ENCODE peak calls at places on chromosomes 4 and X, in five cellular contexts. D, O, J, K and B are unnamed samples.

GRCh38 chrX:124023838-124024238 is 62.3 kb downstream of the STAG2 start:
- DNase-seq in D (no peak), J (no peak), O (no peak), K (no peak), B (no peak)

GRCh38 chr4:39565925-39566630 is 38.8 kb upstream of the UGDH start:
- DNase-seq in K (no peak), O (peak; percentile 27), D (no peak), J (no peak), B (peak; percentile 54)

GRCh38 chr4:72449705-72450104 is 119.3 kb downstream of the ADAMTS3 start:
- DNase-seq in J (no peak), K (no peak), D (no peak), O (no peak), B (no peak)

GRCh38 chr4:4950891-4951290 is 68.4 kb downstream of the CYTL1 start:
- DNase-seq in D (no peak), O (no peak), J (no peak), K (no peak), B (no peak)

GRCh38 chrX:24870143-24870542 is 145.6 kb downstream of the ARX start:
- DNase-seq in J (no peak), O (no peak), K (no peak), D (no peak), B (no peak)

GRCh38 chr4:44438687-44439086 is 9.9 kb downstream of the KCTD8 start:
- DNase-seq in J (no peak), D (no peak), O (no peak), K (no peak), B (no peak)

GRCh38 chr4:88091378-88091777 is 67.1 kb downstream of the ABCG2 start:
- DNase-seq in K (no peak), J (no peak), O (no peak), D (no peak), B (no peak)

GRCh38 chr4:39544580-39545315 is 17.5 kb upstream of the UGDH start:
- DNase-seq in J (no peak), K (no peak), D (no peak), O (no peak), B (no peak)

GRCh38 chrX:22237479-22237878 is 35.2 kb upstream of the CBLL2 start:
- DNase-seq in K (no peak), O (no peak), J (no peak), D (no peak), B (no peak)

GRCh38 chr4:173057906-173058305 is 110.7 kb upstream of the GALNT7 start:
- DNase-seq in J (no peak), K (no peak), O (no peak), D (peak; percentile 82), B (no peak)

GRCh38 chr4:40367451-40367850 is 32.3 kb downstream of the CHRNA9 start:
- DNase-seq in O (no peak), D (no peak), J (no peak), K (no peak), B (no peak)

GRCh38 chrX:97131886-97132285 is 248.2 kb downstream of the RPA4 start:
- DNase-seq in D (no peak), O (no peak), J (no peak), K (no peak), B (no peak)

GRCh38 chrX:73214366-73215094 is at the start of gene NAP1L2:
- DNase-seq in K (peak; percentile 18), D (peak; percentile 0), O (no peak), J (no peak), B (no peak)

GRCh38 chr4:151434183-151434860 is 25.3 kb downstream of the FHIP1A start:
- DNase-seq in J (no peak), D (no peak), O (no peak), K (no peak), B (no peak)

GRCh38 chrX:86171366-86171765 is 23.1 kb downstream of the DACH2 start:
- DNase-seq in J (no peak), D (peak; percentile 0), O (no peak), K (no peak), B (no peak)

GRCh38 chrX:112233164-112233563 is 150.6 kb upstream of the TRPC5 start:
- DNase-seq in D (no peak), K (no peak), J (no peak), O (no peak), B (no peak)

GRCh38 chr4:153409412-153409811 is 56.7 kb upstream of the TMEM131L start:
- DNase-seq in J (no peak), O (no peak), K (no peak), D (no peak), B (no peak)

GRCh38 chrX:38799995-38800394 is 1.3 kb upstream of the MID1IP1 start:
- DNase-seq in D (no peak), O (no peak), K (no peak), J (no peak), B (no peak)

GRCh38 chr4:176277162-176277904 is 8.3 kb upstream of the ASB5 start:
- DNase-seq in J (peak; percentile 39), O (no peak), K (peak; percentile 30), D (peak; percentile 56), B (no peak)

GRCh38 chr4:41323706-41324105 is 67.0 kb downstream of the UCHL1 start:
- DNase-seq in O (no peak), K (no peak), J (no peak), D (no peak), B (no peak)

GRCh38 chr4:23333556-23333945 is 556.3 kb downstream of the PPARGC1A start:
- DNase-seq in J (no peak), D (no peak), K (no peak), O (no peak), B (peak; percentile 49)

GRCh38 chr4:105291920-105292319 is 145.2 kb downstream of the TET2 start:
- DNase-seq in O (no peak), D (no peak), K (no peak), J (no peak), B (no peak)

GRCh38 chr4:140090215-140090731 is 63.7 kb downstream of the MAML3 start:
- DNase-seq in J (no peak), K (no peak), O (no peak), D (no peak), B (no peak)

GRCh38 chr4:141047228-141047884 is 85.9 kb downstream of the RNF150 start:
- DNase-seq in O (no peak), D (no peak), K (no peak), J (no peak), B (no peak)

GRCh38 chr4:70943115-70943514 is 40.9 kb downstream of the MOB1B start:
- DNase-seq in J (no peak), K (no peak), O (no peak), D (no peak), B (no peak)

GRCh38 chr4:111806331-111806730 is 338.9 kb upstream of the FAM241A start:
- DNase-seq in J (peak; percentile 46), O (no peak), D (no peak), K (no peak), B (no peak)

GRCh38 chr4:182918791-182919302 is 1.7 kb upstream of the DCTD start:
- DNase-seq in K (no peak), J (no peak), D (no peak), O (no peak), B (no peak)

GRCh38 chr4:173217727-173218126 is 49.1 kb downstream of the GALNT7 start:
- DNase-seq in D (no peak), O (no peak), J (no peak), K (no peak), B (no peak)

GRCh38 chrX:2342878-2343277 is 157.9 kb downstream of the DHRSX start:
- DNase-seq in J (no peak), K (no peak), D (no peak), O (no peak), B (no peak)

GRCh38 chr4:125062079-125062478 is 252.7 kb upstream of the FAT4 start:
- DNase-seq in D (no peak), O (no peak), K (no peak), J (no peak), B (no peak)